ENCODE peak calls at places on chromosomes 13 and 19, in nine cellular contexts. B is effector CD4-positive, alpha-beta T cell; D is MV-4-11; K is mucosa of gallbladder; H is activated T-helper 2 cell treated with anti-CD3 and anti-CD28 coated beads, Interferon-gamma antibody, Interleukin-2, Interleukin-4, amounts not matched to agents 10 μg/mL and 5 μg/mL and 100 μg/mL, durations not matched to agents 14 hours and 24 hours and 36 hours; X is stimulated activated naive CD8-positive, alpha-beta T cell treated with anti-CD3 and anti-CD28 coated beads, Interleukin-15, amount 100 ng/mL, for 72 hours; F is CD8-positive, alpha-beta memory T cell; M is thyroid gland; Y is NCI-H2081. U is an unnamed sample.

GRCh38 chr13:39875583-39875982 is 220.1 kb downstream of the COG6 start:
- DNase-seq in B (no peak), D (no peak), K (no peak), H (no peak), X (no peak), F (no peak), M (no peak), Y (no peak), U (no peak)

GRCh38 chr19:3162418-3163229 is 15.9 kb upstream of the S1PR4 start:
- DNase-seq in B (no peak), D (peak; percentile 30), K (no peak), H (no peak), X (peak; percentile 43), F (no peak), M (no peak), Y (peak; percentile 57), U (peak; percentile 49)

GRCh38 chr13:47964863-47965262 is 36.2 kb downstream of the SUCLA2 start:
- DNase-seq in B (no peak), D (no peak), K (no peak), H (no peak), X (no peak), F (no peak), M (no peak), Y (no peak), U (no peak)

GRCh38 chr13:90281709-90282108 is 1065.8 kb upstream of the MIR17HG start:
- DNase-seq in B (no peak), D (no peak), K (no peak), H (no peak), X (no peak), F (no peak), M (no peak), Y (peak; percentile 64), U (no peak)

GRCh38 chr13:75985132-75985531 is 349.0 kb downstream of the LMO7 start:
- DNase-seq in B (no peak), D (no peak), K (no peak), H (no peak), X (no peak), F (no peak), M (no peak), Y (no peak), U (no peak)

GRCh38 chr19:52778811-52779210 is 7.8 kb downstream of the ZNF600 start:
- DNase-seq in B (peak; percentile 3), D (no peak), K (no peak), H (peak; percentile 9), X (peak; percentile 53), F (peak; percentile 49), M (no peak), Y (no peak), U (no peak)

GRCh38 chr13:50512602-50513527 is 330.6 kb downstream of the DLEU7 start:
- DNase-seq in B (peak; percentile 10), D (peak; percentile 87), K (peak; percentile 58), H (peak; percentile 36), X (peak; percentile 33), F (peak; percentile 41), M (peak; percentile 61), Y (peak; percentile 27), U (peak; percentile 52)

GRCh38 chr13:110301606-110302131 is 5.3 kb downstream of the COL4A1 start:
- DNase-seq in B (no peak), D (no peak), K (no peak), H (no peak), X (no peak), F (no peak), M (no peak), Y (no peak), U (peak; percentile 85)

GRCh38 chr13:113657851-113658741 is at the start of gene ATP4B:
- DNase-seq in B (no peak), D (no peak), K (no peak), H (no peak), X (no peak), F (no peak), M (no peak), Y (no peak), U (no peak)

GRCh38 chr19:6718741-6719539 is 1.5 kb downstream of the C3 start:
- DNase-seq in B (no peak), D (peak; percentile 34), K (no peak), H (peak; percentile 22), X (no peak), F (peak; percentile 12), M (no peak), Y (no peak), U (peak; percentile 25)

GRCh38 chr19:51121257-51121656 is 3.4 kb upstream of the SIGLEC9 start:
- DNase-seq in B (no peak), D (peak; percentile 43), K (no peak), H (no peak), X (no peak), F (no peak), M (no peak), Y (no peak), U (no peak)

GRCh38 chr13:99346328-99347070 is 39.3 kb upstream of the GPR183 start:
- DNase-seq in B (no peak), D (no peak), K (no peak), H (no peak), X (no peak), F (no peak), M (no peak), Y (no peak), U (no peak)

GRCh38 chr19:18426416-18426767 is 7.2 kb downstream of the SSBP4 start:
- DNase-seq in B (no peak), D (no peak), K (no peak), H (no peak), X (peak; percentile 14), F (no peak), M (no peak), Y (no peak), U (no peak)

GRCh38 chr13:99740261-99740979 is 231.1 kb downstream of the ZIC5 start:
- DNase-seq in B (no peak), D (peak; percentile 13), K (no peak), H (no peak), X (no peak), F (no peak), M (no peak), Y (peak; percentile 41), U (no peak)

GRCh38 chr13:88979465-88980180 is 1308.5 kb downstream of the SLITRK5 start:
- DNase-seq in B (no peak), D (peak; percentile 65), K (no peak), H (no peak), X (no peak), F (no peak), M (no peak), Y (peak; percentile 18), U (no peak)

GRCh38 chr13:19959141-19959830 is 759 bp downstream of the ZMYM2 start:
- DNase-seq in B (peak; percentile 64), D (peak; percentile 46), K (peak; percentile 42), H (peak; percentile 61), X (peak; percentile 81), F (peak; percentile 70), M (peak; percentile 53), Y (peak; percentile 44), U (peak; percentile 51)

GRCh38 chr13:26485786-26486185 is 71.7 kb upstream of the WASF3 start:
- DNase-seq in B (no peak), D (no peak), K (no peak), H (no peak), X (no peak), F (no peak), M (no peak), Y (no peak), U (no peak)

GRCh38 chr19:41927810-41928192 is 448 bp downstream of the ERFL start:
- DNase-seq in B (peak; percentile 29), D (no peak), K (no peak), H (no peak), X (no peak), F (no peak), M (no peak), Y (no peak), U (no peak)

GRCh38 chr13:49636705-49637104 is 8.4 kb downstream of the ARL11 start:
- DNase-seq in B (no peak), D (no peak), K (no peak), H (no peak), X (no peak), F (no peak), M (no peak), Y (no peak), U (no peak)

GRCh38 chr13:40613192-40613818 is 53.1 kb downstream of the FOXO1 start:
- DNase-seq in B (peak; percentile 39), D (peak; percentile 22), K (peak; percentile 25), H (peak; percentile 55), X (peak; percentile 71), F (peak; percentile 80), M (peak; percentile 56), Y (no peak), U (no peak)

GRCh38 chr13:26021516-26021915 is 30.3 kb downstream of the SHISA2 start:
- DNase-seq in B (no peak), D (no peak), K (no peak), H (no peak), X (no peak), F (no peak), M (no peak), Y (no peak), U (peak; percentile 77)

GRCh38 chr13:113120300-113121182 is 2.1 kb upstream of the F10 start:
- DNase-seq in B (no peak), D (no peak), K (no peak), H (no peak), X (no peak), F (no peak), M (no peak), Y (no peak), U (no peak)

GRCh38 chr13:43786766-43787517 is at the start of gene ENOX1:
- DNase-seq in B (no peak), D (peak; percentile 46), K (peak; percentile 39), H (no peak), X (peak; percentile 35), F (no peak), M (peak; percentile 44), Y (peak; percentile 86), U (peak; percentile 86)

GRCh38 chr19:58053480-58054156 is 5.5 kb upstream of the ZNF135 start:
- DNase-seq in B (no peak), D (no peak), K (no peak), H (no peak), X (no peak), F (no peak), M (no peak), Y (no peak), U (no peak)

GRCh38 chr13:38897521-38897920 is 93.1 kb downstream of the STOML3 start:
- DNase-seq in B (no peak), D (no peak), K (no peak), H (no peak), X (no peak), F (no peak), M (no peak), Y (no peak), U (no peak)

GRCh38 chr19:10270616-10271394 is at the start of gene ICAM1:
- DNase-seq in B (peak; percentile 59), D (peak; percentile 74), K (peak; percentile 78), H (peak; percentile 75), X (peak; percentile 86), F (peak; percentile 70), M (peak; percentile 65), Y (no peak), U (peak; percentile 17)

GRCh38 chr13:21583496-21583895 is 20.5 kb downstream of the MICU2 start:
- DNase-seq in B (no peak), D (no peak), K (no peak), H (no peak), X (no peak), F (no peak), M (no peak), Y (no peak), U (peak; percentile 89)

GRCh38 chr13:112940236-112940635 is 28.8 kb upstream of the MCF2L start:
- DNase-seq in B (no peak), D (no peak), K (no peak), H (no peak), X (no peak), F (no peak), M (no peak), Y (peak; percentile 30), U (no peak)

GRCh38 chr19:46299004-46299509 is 2.2 kb downstream of the HIF3A start:
- DNase-seq in B (no peak), D (peak; percentile 19), K (peak; percentile 96), H (no peak), X (no peak), F (no peak), M (peak; percentile 99), Y (peak; percentile 91), U (peak; percentile 79)

GRCh38 chr13:99385940-99386339 is 78.7 kb upstream of the GPR183 start:
- DNase-seq in B (no peak), D (no peak), K (no peak), H (no peak), X (peak; percentile 8), F (no peak), M (no peak), Y (no peak), U (no peak)

GRCh38 chr19:1780272-1780957 is 27.1 kb downstream of the ONECUT3 start:
- DNase-seq in B (no peak), D (peak; percentile 18), K (no peak), H (no peak), X (no peak), F (no peak), M (no peak), Y (no peak), U (no peak)